ENCODE peak calls at places on chromosome 10, in ten cellular contexts. Z is thoracic aorta; L is AG20443; T is heart left ventricle; J is NCI-H460; I is left cardiac atrium; Q is ovary; B is CD8-positive, alpha-beta T cell; F is T1000; E is GM03348. K is an unnamed sample.
A peak's percentile ranks its signal among the peaks of the same experiment; 100 is the strongest.

GRCh38 chr10:52455095-52455494 is 141.0 kb downstream of the DKK1 start:
- DNase-seq in Z (no peak), E (no peak), L (no peak), F (peak; percentile 19), Q (no peak), T (no peak), J (no peak), B (no peak), I (no peak), K (no peak)

GRCh38 chr10:70588255-70588654 is 14.3 kb downstream of the PRF1 start:
- DNase-seq in Z (no peak), J (no peak), B (no peak), I (no peak), L (peak; percentile 3), Q (no peak), T (no peak), F (no peak), E (no peak), K (no peak)

GRCh38 chr10:71863203-71863602 is 12.2 kb upstream of the PSAP start:
- DNase-seq in I (no peak), Q (no peak), T (no peak), L (no peak), E (no peak), Z (no peak), F (no peak), B (no peak), J (no peak), K (no peak)

GRCh38 chr10:43667736-43668371 is 19.2 kb upstream of the ZNF32 start:
- DNase-seq in J (no peak), I (no peak), L (no peak), F (no peak), E (no peak), B (no peak), Q (no peak), Z (no peak), T (no peak), K (no peak)

GRCh38 chr10:558331-558730 is 131.1 kb downstream of the DIP2C start:
- DNase-seq in J (no peak), I (no peak), L (no peak), F (no peak), Q (no peak), B (no peak), E (no peak), Z (no peak), T (no peak), K (no peak)

GRCh38 chr10:15787426-15787825 is 67.7 kb upstream of the ITGA8 start:
- DNase-seq in J (no peak), E (no peak), I (no peak), L (no peak), Q (no peak), B (no peak), T (no peak), F (no peak), Z (no peak), K (no peak)

GRCh38 chr10:33303988-33304387 is 30.5 kb downstream of the NRP1 start:
- DNase-seq in T (no peak), J (no peak), B (no peak), I (no peak), F (no peak), Z (no peak), E (peak; percentile 25), L (peak; percentile 24), Q (no peak), K (no peak)

GRCh38 chr10:126252884-126253612 is 135.2 kb downstream of the ADAM12 start:
- DNase-seq in L (peak; percentile 77), T (peak; percentile 40), J (no peak), B (no peak), E (peak; percentile 84), Z (no peak), Q (peak; percentile 64), I (no peak), F (peak; percentile 64), K (peak; percentile 71)

GRCh38 chr10:124007773-124008145 is 85.6 kb downstream of the CHST15 start:
- DNase-seq in L (no peak), Z (no peak), B (no peak), F (no peak), I (no peak), Q (no peak), T (no peak), J (no peak), E (no peak), K (no peak)

GRCh38 chr10:77350711-77351119 is 286.9 kb downstream of the KCNMA1 start:
- DNase-seq in I (peak; percentile 66), B (no peak), T (no peak), Z (peak; percentile 77), J (peak; percentile 88), L (peak; percentile 98), E (peak; percentile 96), F (peak; percentile 93), Q (no peak), K (peak; percentile 96)

GRCh38 chr10:133307776-133308430 is 769 bp downstream of the TUBGCP2 start:
- DNase-seq in B (peak; percentile 88), L (peak; percentile 50), J (peak; percentile 59), T (no peak), F (peak; percentile 27), Q (peak; percentile 42), Z (no peak), I (peak; percentile 69), E (peak; percentile 61), K (peak; percentile 52)